ENCODE peak calls at places on chromosome 1, in four cellular contexts. N is HT-29, Z is ELR, S is B cell. O is an unnamed sample.

GRCh38 chr1:84960371-84960770 is 36.5 kb downstream of the MCOLN2 start:
- DNase-seq in Z (peak; percentile 33), S (no peak), N (no peak), O (peak; percentile 15)

GRCh38 chr1:226405411-226405988 is 2.4 kb downstream of the PARP1 start:
- DNase-seq in S (peak; percentile 37), Z (no peak), N (no peak), O (no peak)

GRCh38 chr1:167621780-167622179 is 8.3 kb upstream of the RCSD1 start:
- DNase-seq in S (peak; percentile 18), Z (no peak), N (no peak), O (no peak)

GRCh38 chr1:61459345-61459744 is 265.6 kb downstream of the TM2D1 start:
- DNase-seq in N (no peak), S (no peak), Z (no peak), O (no peak)

GRCh38 chr1:29235955-29236742 is at the start of gene PTPRU:
- DNase-seq in S (peak; percentile 91), N (peak; percentile 57), Z (peak; percentile 79), O (no peak)

GRCh38 chr1:236287757-236288619 is 6.2 kb upstream of the ERO1B start:
- DNase-seq in S (no peak), Z (peak; percentile 30), N (no peak), O (peak; percentile 81)

GRCh38 chr1:165726841-165727240 is 28.5 kb upstream of the ALDH9A1 start:
- DNase-seq in Z (no peak), S (no peak), N (no peak), O (no peak)

GRCh38 chr1:202320081-202320405 is 21.7 kb downstream of the UBE2T start:
- DNase-seq in N (no peak), Z (no peak), S (no peak), O (no peak)

GRCh38 chr1:25009675-25010262 is 79.7 kb upstream of the RUNX3 start:
- DNase-seq in S (no peak), Z (no peak), N (no peak), O (no peak)

GRCh38 chr1:107378602-107379265 is 237.9 kb downstream of the NTNG1 start:
- DNase-seq in S (no peak), N (no peak), Z (no peak), O (no peak)

GRCh38 chr1:24918370-24918769 is 11.7 kb downstream of the RUNX3 start:
- DNase-seq in N (no peak), Z (no peak), S (no peak), O (no peak)

GRCh38 chr1:185528084-185528656 is 206.0 kb upstream of the HMCN1 start:
- DNase-seq in N (no peak), Z (no peak), S (no peak), O (no peak)

GRCh38 chr1:205454903-205455335 is 926 bp downstream of the BLACAT1 start:
- DNase-seq in N (no peak), Z (no peak), S (no peak), O (no peak)

GRCh38 chr1:196209983-196210382 is 398.3 kb downstream of the KCNT2 start:
- DNase-seq in N (no peak), S (no peak), Z (no peak), O (no peak)

GRCh38 chr1:223712856-223713494 is 636 bp downstream of the CAPN2 start:
- DNase-seq in N (peak; percentile 47), S (peak; percentile 50), Z (no peak), O (no peak)

GRCh38 chr1:46285730-46286477 is 17.5 kb downstream of the LRRC41 start:
- DNase-seq in N (no peak), Z (no peak), S (no peak), O (no peak)

GRCh38 chr1:30868833-30869435 is 39.6 kb downstream of the SDC3 start:
- DNase-seq in N (no peak), Z (no peak), S (no peak), O (no peak)